ENCODE peak calls at places on chromosomes 4 and X, in nine cellular contexts. One of them, this sample, is unnamed.

GRCh38 chrX:130738638-130739195 is 164.3 kb downstream of the ENOX2 start:
- DNase-seq in stimulated activated CD4-positive, alpha-beta T cell treated with anti-CD3 and anti-CD28 coated beads, Interleukin-4, amount 100 ng/mL, for 4 hours: no peak
- DNase-seq in fibroblast of lung: no peak
- DNase-seq in iris pigment epithelial cell: no peak
- DNase-seq in fibroblast of mammary gland: no peak
- DNase-seq in H54: no peak
- DNase-seq in AG09309: no peak
- DNase-seq in NCI-H1092 treated with DMSO at 0.1 percent for 48 hours: no peak
- DNase-seq in naive thymus-derived CD8-positive, alpha-beta T cell: no peak
- DNase-seq in this sample: no peak

GRCh38 chr4:71222661-71223060 is 116.2 kb upstream of the SLC4A4 start:
- DNase-seq in NCI-H1092 treated with DMSO at 0.1 percent for 48 hours: no peak
- DNase-seq in iris pigment epithelial cell: no peak
- DNase-seq in AG09309: no peak
- DNase-seq in stimulated activated CD4-positive, alpha-beta T cell treated with anti-CD3 and anti-CD28 coated beads, Interleukin-4, amount 100 ng/mL, for 4 hours: no peak
- DNase-seq in naive thymus-derived CD8-positive, alpha-beta T cell: no peak
- DNase-seq in fibroblast of mammary gland: no peak
- DNase-seq in fibroblast of lung: no peak
- DNase-seq in H54: no peak
- DNase-seq in this sample: no peak

GRCh38 chr4:145195167-145195952 is 15.0 kb upstream of the OTUD4 start:
- DNase-seq in AG09309: no peak
- DNase-seq in fibroblast of lung: no peak
- DNase-seq in H54: no peak
- DNase-seq in stimulated activated CD4-positive, alpha-beta T cell treated with anti-CD3 and anti-CD28 coated beads, Interleukin-4, amount 100 ng/mL, for 4 hours: no peak
- DNase-seq in naive thymus-derived CD8-positive, alpha-beta T cell: no peak
- DNase-seq in fibroblast of mammary gland: no peak
- DNase-seq in NCI-H1092 treated with DMSO at 0.1 percent for 48 hours: no peak
- DNase-seq in iris pigment epithelial cell: no peak
- DNase-seq in this sample: no peak

GRCh38 chrX:112768563-112768962 is 72.1 kb downstream of the AMOT start:
- DNase-seq in fibroblast of lung: no peak
- DNase-seq in NCI-H1092 treated with DMSO at 0.1 percent for 48 hours: no peak
- DNase-seq in iris pigment epithelial cell: no peak
- DNase-seq in fibroblast of mammary gland: no peak
- DNase-seq in stimulated activated CD4-positive, alpha-beta T cell treated with anti-CD3 and anti-CD28 coated beads, Interleukin-4, amount 100 ng/mL, for 4 hours: no peak
- DNase-seq in naive thymus-derived CD8-positive, alpha-beta T cell: no peak
- DNase-seq in AG09309: no peak
- DNase-seq in H54: no peak
- DNase-seq in this sample: no peak

GRCh38 chrX:31459361-31459760 is 387.5 kb upstream of the FTHL17 start:
- DNase-seq in fibroblast of lung: peak; percentile 33
- DNase-seq in fibroblast of mammary gland: peak; percentile 61
- DNase-seq in H54: no peak
- DNase-seq in iris pigment epithelial cell: peak; percentile 38
- DNase-seq in NCI-H1092 treated with DMSO at 0.1 percent for 48 hours: no peak
- DNase-seq in stimulated activated CD4-positive, alpha-beta T cell treated with anti-CD3 and anti-CD28 coated beads, Interleukin-4, amount 100 ng/mL, for 4 hours: no peak
- DNase-seq in AG09309: peak; percentile 28
- DNase-seq in naive thymus-derived CD8-positive, alpha-beta T cell: no peak
- DNase-seq in this sample: no peak

GRCh38 chrX:10296581-10296980 is 139.8 kb downstream of the CLCN4 start:
- DNase-seq in naive thymus-derived CD8-positive, alpha-beta T cell: no peak
- DNase-seq in NCI-H1092 treated with DMSO at 0.1 percent for 48 hours: no peak
- DNase-seq in H54: no peak
- DNase-seq in iris pigment epithelial cell: peak; percentile 74
- DNase-seq in AG09309: peak; percentile 35
- DNase-seq in fibroblast of lung: peak; percentile 91
- DNase-seq in stimulated activated CD4-positive, alpha-beta T cell treated with anti-CD3 and anti-CD28 coated beads, Interleukin-4, amount 100 ng/mL, for 4 hours: no peak
- DNase-seq in fibroblast of mammary gland: peak; percentile 62
- DNase-seq in this sample: no peak

GRCh38 chr4:146134761-146135160 is 40.8 kb upstream of the LSM6 start:
- DNase-seq in H54: no peak
- DNase-seq in NCI-H1092 treated with DMSO at 0.1 percent for 48 hours: peak; percentile 96
- DNase-seq in iris pigment epithelial cell: no peak
- DNase-seq in fibroblast of lung: no peak
- DNase-seq in stimulated activated CD4-positive, alpha-beta T cell treated with anti-CD3 and anti-CD28 coated beads, Interleukin-4, amount 100 ng/mL, for 4 hours: no peak
- DNase-seq in AG09309: no peak
- DNase-seq in fibroblast of mammary gland: peak; percentile 23
- DNase-seq in naive thymus-derived CD8-positive, alpha-beta T cell: no peak
- DNase-seq in this sample: no peak

GRCh38 chr4:139770361-139770760 is 104.7 kb downstream of the MGST2 start:
- DNase-seq in NCI-H1092 treated with DMSO at 0.1 percent for 48 hours: no peak
- DNase-seq in iris pigment epithelial cell: no peak
- DNase-seq in stimulated activated CD4-positive, alpha-beta T cell treated with anti-CD3 and anti-CD28 coated beads, Interleukin-4, amount 100 ng/mL, for 4 hours: no peak
- DNase-seq in naive thymus-derived CD8-positive, alpha-beta T cell: no peak
- DNase-seq in AG09309: no peak
- DNase-seq in fibroblast of mammary gland: no peak
- DNase-seq in fibroblast of lung: no peak
- DNase-seq in H54: no peak
- DNase-seq in this sample: no peak

GRCh38 chr4:118729287-118730286 is 44.4 kb downstream of the METTL14 start:
- DNase-seq in fibroblast of lung: peak; percentile 78
- DNase-seq in fibroblast of mammary gland: peak; percentile 72
- DNase-seq in naive thymus-derived CD8-positive, alpha-beta T cell: no peak
- DNase-seq in H54: no peak
- DNase-seq in NCI-H1092 treated with DMSO at 0.1 percent for 48 hours: no peak
- DNase-seq in stimulated activated CD4-positive, alpha-beta T cell treated with anti-CD3 and anti-CD28 coated beads, Interleukin-4, amount 100 ng/mL, for 4 hours: no peak
- DNase-seq in AG09309: peak; percentile 27
- DNase-seq in iris pigment epithelial cell: peak; percentile 95
- DNase-seq in this sample: no peak

GRCh38 chr4:6672131-6672530 is 21.5 kb upstream of the S100P start:
- DNase-seq in fibroblast of mammary gland: no peak
- DNase-seq in NCI-H1092 treated with DMSO at 0.1 percent for 48 hours: no peak
- DNase-seq in stimulated activated CD4-positive, alpha-beta T cell treated with anti-CD3 and anti-CD28 coated beads, Interleukin-4, amount 100 ng/mL, for 4 hours: no peak
- DNase-seq in naive thymus-derived CD8-positive, alpha-beta T cell: no peak
- DNase-seq in AG09309: no peak
- DNase-seq in iris pigment epithelial cell: no peak
- DNase-seq in H54: no peak
- DNase-seq in fibroblast of lung: no peak
- DNase-seq in this sample: no peak

GRCh38 chrX:15930585-15930984 is 76.0 kb upstream of the AP1S2 start:
- DNase-seq in NCI-H1092 treated with DMSO at 0.1 percent for 48 hours: peak; percentile 59
- DNase-seq in fibroblast of lung: peak; percentile 57
- DNase-seq in fibroblast of mammary gland: peak; percentile 58
- DNase-seq in H54: no peak
- DNase-seq in naive thymus-derived CD8-positive, alpha-beta T cell: no peak
- DNase-seq in iris pigment epithelial cell: peak; percentile 36
- DNase-seq in stimulated activated CD4-positive, alpha-beta T cell treated with anti-CD3 and anti-CD28 coated beads, Interleukin-4, amount 100 ng/mL, for 4 hours: no peak
- DNase-seq in AG09309: peak; percentile 28
- DNase-seq in this sample: no peak

GRCh38 chr4:8355306-8355705 is 85.2 kb downstream of the ACOX3 start:
- DNase-seq in stimulated activated CD4-positive, alpha-beta T cell treated with anti-CD3 and anti-CD28 coated beads, Interleukin-4, amount 100 ng/mL, for 4 hours: no peak
- DNase-seq in fibroblast of lung: no peak
- DNase-seq in H54: no peak
- DNase-seq in naive thymus-derived CD8-positive, alpha-beta T cell: no peak
- DNase-seq in iris pigment epithelial cell: no peak
- DNase-seq in fibroblast of mammary gland: no peak
- DNase-seq in NCI-H1092 treated with DMSO at 0.1 percent for 48 hours: no peak
- DNase-seq in AG09309: no peak
- DNase-seq in this sample: no peak

GRCh38 chrX:110871839-110872238 is 76.2 kb upstream of the CHRDL1 start:
- DNase-seq in NCI-H1092 treated with DMSO at 0.1 percent for 48 hours: no peak
- DNase-seq in stimulated activated CD4-positive, alpha-beta T cell treated with anti-CD3 and anti-CD28 coated beads, Interleukin-4, amount 100 ng/mL, for 4 hours: no peak
- DNase-seq in naive thymus-derived CD8-positive, alpha-beta T cell: no peak
- DNase-seq in AG09309: no peak
- DNase-seq in H54: no peak
- DNase-seq in fibroblast of mammary gland: no peak
- DNase-seq in iris pigment epithelial cell: no peak
- DNase-seq in fibroblast of lung: no peak
- DNase-seq in this sample: no peak

GRCh38 chr4:159055851-159056250 is 47.0 kb upstream of the RAPGEF2 start:
- DNase-seq in AG09309: no peak
- DNase-seq in NCI-H1092 treated with DMSO at 0.1 percent for 48 hours: no peak
- DNase-seq in fibroblast of mammary gland: no peak
- DNase-seq in fibroblast of lung: no peak
- DNase-seq in iris pigment epithelial cell: no peak
- DNase-seq in H54: no peak
- DNase-seq in naive thymus-derived CD8-positive, alpha-beta T cell: no peak
- DNase-seq in stimulated activated CD4-positive, alpha-beta T cell treated with anti-CD3 and anti-CD28 coated beads, Interleukin-4, amount 100 ng/mL, for 4 hours: no peak
- DNase-seq in this sample: no peak

GRCh38 chr4:48651869-48652447 is 128.1 kb downstream of the FRYL start:
- DNase-seq in stimulated activated CD4-positive, alpha-beta T cell treated with anti-CD3 and anti-CD28 coated beads, Interleukin-4, amount 100 ng/mL, for 4 hours: no peak
- DNase-seq in fibroblast of lung: no peak
- DNase-seq in iris pigment epithelial cell: no peak
- DNase-seq in NCI-H1092 treated with DMSO at 0.1 percent for 48 hours: no peak
- DNase-seq in AG09309: peak; percentile 48
- DNase-seq in H54: no peak
- DNase-seq in fibroblast of mammary gland: peak; percentile 88
- DNase-seq in naive thymus-derived CD8-positive, alpha-beta T cell: no peak
- DNase-seq in this sample: no peak

GRCh38 chr4:56434599-56435000 is 815 bp downstream of the PPAT start:
- DNase-seq in naive thymus-derived CD8-positive, alpha-beta T cell: no peak
- DNase-seq in fibroblast of lung: peak; percentile 54
- DNase-seq in iris pigment epithelial cell: peak; percentile 82
- DNase-seq in AG09309: no peak
- DNase-seq in fibroblast of mammary gland: peak; percentile 58
- DNase-seq in H54: no peak
- DNase-seq in NCI-H1092 treated with DMSO at 0.1 percent for 48 hours: peak; percentile 69
- DNase-seq in stimulated activated CD4-positive, alpha-beta T cell treated with anti-CD3 and anti-CD28 coated beads, Interleukin-4, amount 100 ng/mL, for 4 hours: no peak
- DNase-seq in this sample: no peak

GRCh38 chr4:121794505-121795192 is 6.5 kb upstream of the EXOSC9 start:
- DNase-seq in H54: no peak
- DNase-seq in fibroblast of lung: no peak
- DNase-seq in NCI-H1092 treated with DMSO at 0.1 percent for 48 hours: no peak
- DNase-seq in stimulated activated CD4-positive, alpha-beta T cell treated with anti-CD3 and anti-CD28 coated beads, Interleukin-4, amount 100 ng/mL, for 4 hours: no peak
- DNase-seq in AG09309: no peak
- DNase-seq in naive thymus-derived CD8-positive, alpha-beta T cell: no peak
- DNase-seq in iris pigment epithelial cell: peak; percentile 66
- DNase-seq in fibroblast of mammary gland: no peak
- DNase-seq in this sample: no peak

GRCh38 chrX:115642895-115643530 is 82.0 kb downstream of the PLS3 start:
- DNase-seq in NCI-H1092 treated with DMSO at 0.1 percent for 48 hours: peak; percentile 42
- DNase-seq in naive thymus-derived CD8-positive, alpha-beta T cell: no peak
- DNase-seq in fibroblast of lung: peak; percentile 77
- DNase-seq in fibroblast of mammary gland: peak; percentile 84
- DNase-seq in H54: no peak
- DNase-seq in stimulated activated CD4-positive, alpha-beta T cell treated with anti-CD3 and anti-CD28 coated beads, Interleukin-4, amount 100 ng/mL, for 4 hours: no peak
- DNase-seq in iris pigment epithelial cell: peak; percentile 67
- DNase-seq in AG09309: peak; percentile 48
- DNase-seq in this sample: no peak

GRCh38 chr4:150874386-150875226 is 140.5 kb downstream of the LRBA start:
- DNase-seq in fibroblast of mammary gland: peak; percentile 9
- DNase-seq in naive thymus-derived CD8-positive, alpha-beta T cell: no peak
- DNase-seq in stimulated activated CD4-positive, alpha-beta T cell treated with anti-CD3 and anti-CD28 coated beads, Interleukin-4, amount 100 ng/mL, for 4 hours: no peak
- DNase-seq in iris pigment epithelial cell: no peak
- DNase-seq in H54: no peak
- DNase-seq in NCI-H1092 treated with DMSO at 0.1 percent for 48 hours: no peak
- DNase-seq in AG09309: no peak
- DNase-seq in fibroblast of lung: peak; percentile 36
- DNase-seq in this sample: no peak

GRCh38 chr4:107734120-107734519 is 14.1 kb upstream of the PAPSS1 start:
- DNase-seq in NCI-H1092 treated with DMSO at 0.1 percent for 48 hours: no peak
- DNase-seq in fibroblast of lung: no peak
- DNase-seq in stimulated activated CD4-positive, alpha-beta T cell treated with anti-CD3 and anti-CD28 coated beads, Interleukin-4, amount 100 ng/mL, for 4 hours: no peak
- DNase-seq in H54: no peak
- DNase-seq in iris pigment epithelial cell: peak; percentile 25
- DNase-seq in fibroblast of mammary gland: peak; percentile 17
- DNase-seq in naive thymus-derived CD8-positive, alpha-beta T cell: no peak
- DNase-seq in AG09309: no peak
- DNase-seq in this sample: no peak

GRCh38 chrX:114924846-114925245 is 92.6 kb downstream of the IL13RA2 start:
- DNase-seq in naive thymus-derived CD8-positive, alpha-beta T cell: no peak
- DNase-seq in H54: no peak
- DNase-seq in fibroblast of lung: peak; percentile 11
- DNase-seq in stimulated activated CD4-positive, alpha-beta T cell treated with anti-CD3 and anti-CD28 coated beads, Interleukin-4, amount 100 ng/mL, for 4 hours: no peak
- DNase-seq in NCI-H1092 treated with DMSO at 0.1 percent for 48 hours: no peak
- DNase-seq in AG09309: peak; percentile 58
- DNase-seq in iris pigment epithelial cell: peak; percentile 72
- DNase-seq in fibroblast of mammary gland: no peak
- DNase-seq in this sample: no peak

GRCh38 chrX:78329486-78329885 is 2.1 kb upstream of the CYSLTR1 start:
- DNase-seq in stimulated activated CD4-positive, alpha-beta T cell treated with anti-CD3 and anti-CD28 coated beads, Interleukin-4, amount 100 ng/mL, for 4 hours: no peak
- DNase-seq in NCI-H1092 treated with DMSO at 0.1 percent for 48 hours: no peak
- DNase-seq in iris pigment epithelial cell: no peak
- DNase-seq in AG09309: no peak
- DNase-seq in H54: no peak
- DNase-seq in fibroblast of lung: no peak
- DNase-seq in fibroblast of mammary gland: no peak
- DNase-seq in naive thymus-derived CD8-positive, alpha-beta T cell: peak; percentile 18
- DNase-seq in this sample: no peak